ENCODE peak calls at places on chromosomes 16 and 17, in four cellular contexts. One of them, this sample, is unnamed.

GRCh38 chr16:54430491-54431030 is 144.0 kb upstream of the IRX3 start:
- DNase-seq in K562: no peak
- DNase-seq in GM12878: no peak
- DNase-seq in H1: no peak
- DNase-seq in this sample: peak; percentile 69

GRCh38 chr17:20935740-20936139 is 107.1 kb downstream of the USP22 start:
- DNase-seq in GM12878: no peak
- DNase-seq in K562: no peak
- DNase-seq in H1: no peak
- DNase-seq in this sample: no peak

GRCh38 chr16:13471036-13471435 is 448.9 kb upstream of the ERCC4 start:
- DNase-seq in K562: no peak
- DNase-seq in H1: no peak
- DNase-seq in GM12878: no peak
- DNase-seq in this sample: no peak

GRCh38 chr16:86025706-86026105 is 126.7 kb downstream of the IRF8 start:
- DNase-seq in GM12878: no peak
- DNase-seq in K562: no peak
- DNase-seq in H1: no peak
- DNase-seq in this sample: no peak

GRCh38 chr16:25035494-25036405 is 20.6 kb upstream of the ARHGAP17 start:
- DNase-seq in H1: no peak
- DNase-seq in GM12878: no peak
- DNase-seq in K562: no peak
- DNase-seq in this sample: no peak

GRCh38 chr16:27256861-27257260 is 11.7 kb downstream of the NSMCE1 start:
- DNase-seq in K562: no peak
- DNase-seq in H1: no peak
- DNase-seq in GM12878: no peak
- DNase-seq in this sample: no peak

GRCh38 chr16:5062790-5063765 is 2.7 kb downstream of the C16orf89 start:
- DNase-seq in K562: no peak
- DNase-seq in H1: no peak
- DNase-seq in GM12878: no peak
- DNase-seq in this sample: no peak

GRCh38 chr17:78965369-78965982 is 14.2 kb downstream of the LGALS3BP start:
- DNase-seq in H1: no peak
- DNase-seq in K562: no peak
- DNase-seq in GM12878: no peak
- DNase-seq in this sample: peak; percentile 44

GRCh38 chr17:21289902-21290571 is 5.5 kb downstream of the MAP2K3 start:
- DNase-seq in H1: no peak
- DNase-seq in GM12878: no peak
- DNase-seq in K562: no peak
- DNase-seq in this sample: no peak

GRCh38 chr17:45437461-45438283 is 5.0 kb upstream of the ARHGAP27 start:
- DNase-seq in H1: no peak
- DNase-seq in GM12878: no peak
- DNase-seq in K562: no peak
- DNase-seq in this sample: no peak

GRCh38 chr16:66519482-66519881 is 30.4 kb downstream of the TK2 start:
- DNase-seq in H1: no peak
- DNase-seq in GM12878: no peak
- DNase-seq in K562: no peak
- DNase-seq in this sample: no peak

GRCh38 chr17:5651348-5651747 is 67.0 kb upstream of the NLRP1 start:
- DNase-seq in K562: no peak
- DNase-seq in GM12878: no peak
- DNase-seq in H1: no peak
- DNase-seq in this sample: no peak

DNA sequence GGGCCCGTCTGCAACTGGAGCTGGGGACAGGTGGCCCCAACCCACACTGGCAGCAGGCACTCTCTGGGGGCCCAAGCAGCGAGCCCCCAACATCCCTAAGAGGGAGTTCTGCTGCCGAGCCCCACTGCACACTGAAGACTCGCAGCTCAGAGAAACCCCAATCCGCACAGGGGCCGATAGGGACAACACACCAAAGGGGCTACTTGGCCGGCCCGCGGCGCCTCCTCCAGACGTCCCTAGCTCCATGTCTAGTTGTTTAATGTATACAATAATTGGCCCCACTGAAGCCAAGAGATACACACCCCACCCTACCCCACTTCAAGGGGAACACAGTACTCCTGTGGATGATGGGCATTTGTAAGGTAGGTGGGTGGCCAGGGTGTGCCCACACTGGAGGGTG is 62.7 kb downstream of the ZNF423 start:
- DNase-seq in K562: no peak
- DNase-seq in GM12878: no peak
- DNase-seq in H1: no peak
- DNase-seq in this sample: no peak
- TF ChIP-seq SRF in K562: no peak
- TF ChIP-seq SRF in GM12878: no peak
- TF ChIP-seq SRF in H1: no peak
- TF ChIP-seq SRF in this sample: no peak

GRCh38 chr16:83946781-83947566 is 6.1 kb upstream of the OSGIN1 start:
- DNase-seq in GM12878: no peak
- DNase-seq in K562: no peak
- DNase-seq in H1: no peak
- DNase-seq in this sample: peak; percentile 33
- TF ChIP-seq POLR2AphosphoS5 in GM12878: no peak
- TF ChIP-seq POLR2AphosphoS5 in K562: no peak
- TF ChIP-seq POLR2AphosphoS5 in H1: no peak
- TF ChIP-seq POLR2AphosphoS5 in this sample: no peak

GRCh38 chr16:81500833-81501521 is 56.4 kb downstream of the CMIP start:
- DNase-seq in GM12878: no peak
- DNase-seq in H1: no peak
- DNase-seq in K562: no peak
- DNase-seq in this sample: no peak
- TF ChIP-seq SRF in GM12878: no peak
- TF ChIP-seq SRF in H1: no peak
- TF ChIP-seq SRF in K562: no peak
- TF ChIP-seq SRF in this sample: no peak

GRCh38 chr16:48395375-48395774 is 10.2 kb upstream of the SIAH1 start:
- DNase-seq in GM12878: no peak
- DNase-seq in K562: no peak
- DNase-seq in H1: no peak
- DNase-seq in this sample: no peak

GRCh38 chr16:48392407-48392806 is 7.2 kb upstream of the SIAH1 start:
- DNase-seq in GM12878: no peak
- DNase-seq in H1: no peak
- DNase-seq in K562: no peak
- DNase-seq in this sample: no peak

GRCh38 chr16:48393843-48394703 is 8.9 kb upstream of the SIAH1 start:
- DNase-seq in GM12878: no peak
- DNase-seq in K562: peak; percentile 51
- DNase-seq in H1: no peak
- DNase-seq in this sample: no peak
- TF ChIP-seq POLR2AphosphoS5 in GM12878: no peak
- TF ChIP-seq POLR2AphosphoS5 in K562: no peak
- TF ChIP-seq POLR2AphosphoS5 in H1: no peak
- TF ChIP-seq POLR2AphosphoS5 in this sample: no peak

DNA sequence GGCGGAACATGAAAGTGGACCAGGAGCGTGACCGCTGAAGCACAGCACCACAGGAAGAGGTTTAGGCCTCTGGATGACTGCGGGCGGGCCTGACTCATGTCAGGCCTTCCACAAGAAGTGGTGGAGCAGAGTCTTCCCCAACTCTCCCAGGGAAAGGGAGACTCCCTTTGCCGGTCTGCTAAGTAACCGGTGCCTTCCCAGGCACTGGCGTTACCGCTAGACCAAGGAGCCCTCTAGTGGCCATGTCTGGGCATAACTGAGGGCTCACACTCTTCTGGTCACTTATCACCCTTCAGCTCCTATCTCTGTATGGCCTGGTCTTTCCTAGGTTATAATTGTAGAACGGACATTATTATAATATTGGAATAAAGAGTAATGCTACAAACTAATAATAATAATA is 1931.9 kb downstream of the TP53TG3F start:
- DNase-seq in GM12878: no peak
- DNase-seq in K562: peak; percentile 64
- DNase-seq in H1: no peak
- DNase-seq in this sample: peak; percentile 43
- TF ChIP-seq SRF in GM12878: no peak
- TF ChIP-seq SRF in K562: no peak
- TF ChIP-seq SRF in H1: no peak
- TF ChIP-seq SRF in this sample: no peak

GRCh38 chr17:7560172-7561027 is 1.3 kb upstream of the SENP3 start:
- DNase-seq in H1: no peak
- DNase-seq in GM12878: no peak
- DNase-seq in K562: peak; percentile 75
- DNase-seq in this sample: peak; percentile 64
- TF ChIP-seq POLR2AphosphoS5 in H1: peak; percentile 39
- TF ChIP-seq POLR2AphosphoS5 in GM12878: no peak
- TF ChIP-seq POLR2AphosphoS5 in K562: no peak
- TF ChIP-seq POLR2AphosphoS5 in this sample: no peak

This sample was measured in HepG2.